ENCODE peak calls at places on chromosome 19, in eight cellular contexts. One of them, this sample, is unnamed.

GRCh38 chr19:16359074-16359473 is 34.4 kb downstream of the KLF2 start:
- DNase-seq in heart left ventricle: no peak
- DNase-seq in cardiac fibroblast: no peak
- DNase-seq in lower leg skin: no peak
- DNase-seq in AG10803: no peak
- DNase-seq in CD8-positive, alpha-beta T cell: no peak
- DNase-seq in omental fat pad: no peak
- DNase-seq in astrocyte of the spinal cord: no peak
- DNase-seq in this sample: no peak

GRCh38 chr19:49155005-49155826 is at the start of gene HRC:
- DNase-seq in lower leg skin: no peak
- DNase-seq in heart left ventricle: peak; percentile 86
- DNase-seq in omental fat pad: no peak
- DNase-seq in AG10803: no peak
- DNase-seq in astrocyte of the spinal cord: no peak
- DNase-seq in cardiac fibroblast: no peak
- DNase-seq in CD8-positive, alpha-beta T cell: no peak
- DNase-seq in this sample: no peak

GRCh38 chr19:34323433-34324204 is 41.4 kb upstream of the GPI start:
- DNase-seq in AG10803: no peak
- DNase-seq in heart left ventricle: no peak
- DNase-seq in lower leg skin: no peak
- DNase-seq in astrocyte of the spinal cord: no peak
- DNase-seq in omental fat pad: no peak
- DNase-seq in cardiac fibroblast: no peak
- DNase-seq in CD8-positive, alpha-beta T cell: no peak
- DNase-seq in this sample: no peak

GRCh38 chr19:48321622-48322591 is 3.4 kb upstream of the EMP3 start:
- DNase-seq in AG10803: peak; percentile 99
- DNase-seq in astrocyte of the spinal cord: peak; percentile 100
- DNase-seq in CD8-positive, alpha-beta T cell: peak; percentile 100
- DNase-seq in cardiac fibroblast: peak; percentile 99
- DNase-seq in lower leg skin: peak; percentile 100
- DNase-seq in omental fat pad: peak; percentile 93
- DNase-seq in heart left ventricle: peak; percentile 99
- DNase-seq in this sample: peak; percentile 99

GRCh38 chr19:17058236-17058635 is 17.0 kb downstream of the HAUS8 start:
- DNase-seq in heart left ventricle: no peak
- DNase-seq in AG10803: peak; percentile 36
- DNase-seq in lower leg skin: no peak
- DNase-seq in CD8-positive, alpha-beta T cell: no peak
- DNase-seq in astrocyte of the spinal cord: peak; percentile 38
- DNase-seq in omental fat pad: no peak
- DNase-seq in cardiac fibroblast: peak; percentile 46
- DNase-seq in this sample: no peak

GRCh38 chr19:344625-345319 is at the start of gene MIER2:
- DNase-seq in CD8-positive, alpha-beta T cell: peak; percentile 97
- DNase-seq in heart left ventricle: peak; percentile 87
- DNase-seq in astrocyte of the spinal cord: peak; percentile 69
- DNase-seq in AG10803: peak; percentile 62
- DNase-seq in omental fat pad: peak; percentile 80
- DNase-seq in cardiac fibroblast: peak; percentile 80
- DNase-seq in lower leg skin: peak; percentile 95
- DNase-seq in this sample: peak; percentile 82

GRCh38 chr19:1076951-1077350 is 10.0 kb downstream of the ARHGAP45 start:
- DNase-seq in astrocyte of the spinal cord: no peak
- DNase-seq in omental fat pad: no peak
- DNase-seq in lower leg skin: peak; percentile 94
- DNase-seq in heart left ventricle: peak; percentile 52
- DNase-seq in cardiac fibroblast: no peak
- DNase-seq in AG10803: no peak
- DNase-seq in CD8-positive, alpha-beta T cell: peak; percentile 95
- DNase-seq in this sample: peak; percentile 91

GRCh38 chr19:49515767-49516166 is 3.3 kb downstream of the FCGRT start:
- DNase-seq in AG10803: no peak
- DNase-seq in astrocyte of the spinal cord: no peak
- DNase-seq in cardiac fibroblast: peak; percentile 43
- DNase-seq in heart left ventricle: peak; percentile 46
- DNase-seq in omental fat pad: no peak
- DNase-seq in CD8-positive, alpha-beta T cell: no peak
- DNase-seq in lower leg skin: no peak
- DNase-seq in this sample: peak; percentile 82

GRCh38 chr19:1510442-1510806 is 2.4 kb downstream of the ADAMTSL5 start:
- DNase-seq in AG10803: no peak
- DNase-seq in heart left ventricle: no peak
- DNase-seq in omental fat pad: no peak
- DNase-seq in CD8-positive, alpha-beta T cell: no peak
- DNase-seq in lower leg skin: no peak
- DNase-seq in astrocyte of the spinal cord: no peak
- DNase-seq in cardiac fibroblast: no peak
- DNase-seq in this sample: no peak

GRCh38 chr19:51316688-51317087 is 5.2 kb downstream of the IGLON5 start:
- DNase-seq in CD8-positive, alpha-beta T cell: no peak
- DNase-seq in AG10803: no peak
- DNase-seq in omental fat pad: no peak
- DNase-seq in astrocyte of the spinal cord: no peak
- DNase-seq in lower leg skin: no peak
- DNase-seq in heart left ventricle: no peak
- DNase-seq in cardiac fibroblast: no peak
- DNase-seq in this sample: no peak

GRCh38 chr19:2532252-2533071 is 56.5 kb downstream of the GADD45B start:
- DNase-seq in cardiac fibroblast: peak; percentile 99
- DNase-seq in lower leg skin: no peak
- DNase-seq in CD8-positive, alpha-beta T cell: no peak
- DNase-seq in omental fat pad: no peak
- DNase-seq in astrocyte of the spinal cord: peak; percentile 81
- DNase-seq in heart left ventricle: no peak
- DNase-seq in AG10803: peak; percentile 96
- DNase-seq in this sample: no peak

GRCh38 chr19:17294051-17294891 is 9.0 kb downstream of the ABHD8 start:
- DNase-seq in omental fat pad: no peak
- DNase-seq in CD8-positive, alpha-beta T cell: no peak
- DNase-seq in AG10803: no peak
- DNase-seq in lower leg skin: no peak
- DNase-seq in cardiac fibroblast: peak; percentile 34
- DNase-seq in astrocyte of the spinal cord: no peak
- DNase-seq in heart left ventricle: no peak
- DNase-seq in this sample: peak; percentile 62

GRCh38 chr19:17754634-17755532 is 3.6 kb downstream of the FCHO1 start:
- DNase-seq in AG10803: no peak
- DNase-seq in cardiac fibroblast: no peak
- DNase-seq in heart left ventricle: no peak
- DNase-seq in CD8-positive, alpha-beta T cell: no peak
- DNase-seq in omental fat pad: no peak
- DNase-seq in lower leg skin: no peak
- DNase-seq in astrocyte of the spinal cord: no peak
- DNase-seq in this sample: no peak

GRCh38 chr19:5808120-5808816 is 3.4 kb downstream of the NRTN start:
- DNase-seq in astrocyte of the spinal cord: no peak
- DNase-seq in AG10803: no peak
- DNase-seq in omental fat pad: no peak
- DNase-seq in heart left ventricle: no peak
- DNase-seq in cardiac fibroblast: no peak
- DNase-seq in CD8-positive, alpha-beta T cell: no peak
- DNase-seq in lower leg skin: peak; percentile 85
- DNase-seq in this sample: no peak

DNA sequence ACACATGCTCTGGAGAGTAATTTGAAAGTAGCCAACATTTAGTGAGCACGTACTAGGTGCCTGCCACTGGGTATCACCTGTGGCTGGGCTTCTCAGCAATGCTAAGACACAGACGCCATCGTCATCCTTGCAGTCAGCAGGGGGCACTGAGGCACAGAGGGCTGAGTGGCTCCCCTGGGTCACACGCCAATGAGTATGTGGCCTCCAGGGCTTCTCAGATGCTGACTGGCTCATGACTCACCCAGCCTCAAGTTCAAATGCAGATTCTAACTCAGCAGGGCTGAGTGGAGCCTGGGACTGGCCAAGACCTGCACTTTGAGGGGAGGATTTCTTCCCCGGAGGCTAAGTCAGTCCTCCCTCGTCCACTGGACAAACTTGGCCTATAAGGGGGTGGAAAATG is 115.1 kb upstream of the CACNA1A start:
- DNase-seq in AG10803: peak; percentile 80
- DNase-seq in omental fat pad: peak; percentile 24
- DNase-seq in heart left ventricle: no peak
- DNase-seq in cardiac fibroblast: peak; percentile 93
- DNase-seq in CD8-positive, alpha-beta T cell: no peak
- DNase-seq in lower leg skin: no peak
- DNase-seq in astrocyte of the spinal cord: peak; percentile 95
- DNase-seq in this sample: no peak
- TF ChIP-seq CTCF in AG10803: no peak
- TF ChIP-seq CTCF in omental fat pad: no peak
- TF ChIP-seq CTCF in heart left ventricle: no peak
- TF ChIP-seq CTCF in cardiac fibroblast: peak; percentile 36
- TF ChIP-seq CTCF in CD8-positive, alpha-beta T cell: no peak
- TF ChIP-seq CTCF in lower leg skin: no peak
- TF ChIP-seq CTCF in astrocyte of the spinal cord: peak; percentile 51
- TF ChIP-seq CTCF in this sample: no peak

DNA sequence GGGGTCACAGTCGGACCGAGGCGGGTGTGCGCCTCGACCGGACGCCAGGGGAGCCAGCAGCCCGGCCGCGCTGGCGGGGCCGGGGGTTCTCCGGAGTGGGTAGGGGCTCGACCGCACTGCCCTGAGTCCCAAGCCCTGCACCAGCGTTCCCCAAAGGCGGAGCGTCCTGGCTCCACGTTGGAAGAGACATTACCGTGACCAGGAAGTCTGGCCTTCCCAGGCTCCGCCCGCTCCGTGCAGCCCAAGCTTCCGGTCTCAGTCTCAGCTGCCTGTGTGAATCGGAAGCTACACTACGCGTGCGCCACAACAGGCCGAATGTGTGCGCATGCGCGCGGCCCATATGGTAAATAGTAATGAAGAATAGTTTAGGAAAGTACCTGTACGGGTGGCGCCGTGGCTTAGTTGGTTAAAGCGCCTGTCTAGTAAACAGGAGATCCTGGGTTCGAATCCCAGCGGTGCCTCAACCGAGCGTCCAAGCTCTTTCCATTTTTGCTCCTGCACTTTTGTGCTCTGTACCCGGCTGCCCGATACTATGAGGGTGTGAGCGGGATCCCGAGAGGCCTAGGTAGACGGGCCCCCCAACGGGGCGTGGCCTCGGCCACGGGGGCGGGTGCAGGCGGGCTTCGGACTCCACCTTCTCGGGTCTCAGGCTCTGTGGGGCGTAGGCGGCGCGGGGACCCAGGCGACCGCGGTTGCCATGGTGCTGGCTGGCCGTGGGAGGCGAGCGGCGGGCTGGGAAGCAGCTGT is 17.3 kb upstream of the LRP3 start:
- DNase-seq in lower leg skin: peak; percentile 99
- DNase-seq in astrocyte of the spinal cord: peak; percentile 99
- DNase-seq in heart left ventricle: peak; percentile 95
- DNase-seq in CD8-positive, alpha-beta T cell: peak; percentile 100
- DNase-seq in omental fat pad: peak; percentile 94
- DNase-seq in cardiac fibroblast: peak; percentile 99
- DNase-seq in AG10803: peak; percentile 99
- DNase-seq in this sample: peak; percentile 97
- TF ChIP-seq CTCF in lower leg skin: no peak
- TF ChIP-seq CTCF in astrocyte of the spinal cord: no peak
- TF ChIP-seq CTCF in heart left ventricle: no peak
- TF ChIP-seq CTCF in CD8-positive, alpha-beta T cell: no peak
- TF ChIP-seq CTCF in omental fat pad: no peak
- TF ChIP-seq CTCF in cardiac fibroblast: peak; percentile 6
- TF ChIP-seq CTCF in AG10803: peak; percentile 4
- TF ChIP-seq CTCF in this sample: peak; percentile 38

GRCh38 chr19:28575816-28576215 is 637.1 kb downstream of the UQCRFS1 start:
- DNase-seq in lower leg skin: no peak
- DNase-seq in cardiac fibroblast: no peak
- DNase-seq in CD8-positive, alpha-beta T cell: no peak
- DNase-seq in heart left ventricle: no peak
- DNase-seq in omental fat pad: no peak
- DNase-seq in AG10803: no peak
- DNase-seq in astrocyte of the spinal cord: no peak
- DNase-seq in this sample: no peak

GRCh38 chr19:28577199-28577598 is 635.8 kb downstream of the UQCRFS1 start:
- DNase-seq in AG10803: no peak
- DNase-seq in omental fat pad: no peak
- DNase-seq in cardiac fibroblast: no peak
- DNase-seq in CD8-positive, alpha-beta T cell: no peak
- DNase-seq in lower leg skin: peak; percentile 31
- DNase-seq in heart left ventricle: no peak
- DNase-seq in astrocyte of the spinal cord: no peak
- DNase-seq in this sample: no peak

GRCh38 chr19:28578786-28579505 is 634.0 kb downstream of the UQCRFS1 start:
- DNase-seq in AG10803: no peak
- DNase-seq in omental fat pad: no peak
- DNase-seq in heart left ventricle: no peak
- DNase-seq in CD8-positive, alpha-beta T cell: no peak
- DNase-seq in cardiac fibroblast: no peak
- DNase-seq in astrocyte of the spinal cord: no peak
- DNase-seq in lower leg skin: peak; percentile 40
- DNase-seq in this sample: no peak

GRCh38 chr19:28578208-28578607 is 634.7 kb downstream of the UQCRFS1 start:
- DNase-seq in omental fat pad: no peak
- DNase-seq in AG10803: no peak
- DNase-seq in CD8-positive, alpha-beta T cell: no peak
- DNase-seq in heart left ventricle: no peak
- DNase-seq in lower leg skin: no peak
- DNase-seq in cardiac fibroblast: no peak
- DNase-seq in astrocyte of the spinal cord: no peak
- DNase-seq in this sample: no peak

GRCh38 chr19:28577666-28578065 is 635.3 kb downstream of the UQCRFS1 start:
- DNase-seq in CD8-positive, alpha-beta T cell: no peak
- DNase-seq in omental fat pad: no peak
- DNase-seq in astrocyte of the spinal cord: no peak
- DNase-seq in cardiac fibroblast: no peak
- DNase-seq in AG10803: no peak
- DNase-seq in lower leg skin: peak; percentile 72
- DNase-seq in heart left ventricle: no peak
- DNase-seq in this sample: no peak
- TF ChIP-seq CTCF in CD8-positive, alpha-beta T cell: no peak
- TF ChIP-seq CTCF in omental fat pad: no peak
- TF ChIP-seq CTCF in astrocyte of the spinal cord: no peak
- TF ChIP-seq CTCF in cardiac fibroblast: no peak
- TF ChIP-seq CTCF in AG10803: no peak
- TF ChIP-seq CTCF in lower leg skin: no peak
- TF ChIP-seq CTCF in heart left ventricle: no peak
- TF ChIP-seq CTCF in this sample: no peak

GRCh38 chr19:57357406-57357805 is 5.9 kb upstream of the TRAPPC2B start:
- DNase-seq in CD8-positive, alpha-beta T cell: no peak
- DNase-seq in astrocyte of the spinal cord: no peak
- DNase-seq in heart left ventricle: no peak
- DNase-seq in cardiac fibroblast: no peak
- DNase-seq in AG10803: no peak
- DNase-seq in omental fat pad: no peak
- DNase-seq in lower leg skin: no peak
- DNase-seq in this sample: no peak

GRCh38 chr19:57355916-57356315 is 4.8 kb downstream of the ZNF304 start:
- DNase-seq in omental fat pad: no peak
- DNase-seq in astrocyte of the spinal cord: no peak
- DNase-seq in cardiac fibroblast: no peak
- DNase-seq in AG10803: no peak
- DNase-seq in lower leg skin: no peak
- DNase-seq in heart left ventricle: no peak
- DNase-seq in CD8-positive, alpha-beta T cell: no peak
- DNase-seq in this sample: no peak

GRCh38 chr19:57362997-57363705 is at the start of the genes TRAPPC2B and ZNF547:
- DNase-seq in heart left ventricle: peak; percentile 99
- DNase-seq in omental fat pad: peak; percentile 99
- DNase-seq in AG10803: peak; percentile 100
- DNase-seq in lower leg skin: peak; percentile 100
- DNase-seq in cardiac fibroblast: peak; percentile 100
- DNase-seq in astrocyte of the spinal cord: peak; percentile 100
- DNase-seq in CD8-positive, alpha-beta T cell: peak; percentile 99
- DNase-seq in this sample: peak; percentile 99

GRCh38 chr19:57362419-57362818 is 932 bp upstream of the TRAPPC2B start:
- DNase-seq in cardiac fibroblast: no peak
- DNase-seq in omental fat pad: no peak
- DNase-seq in astrocyte of the spinal cord: no peak
- DNase-seq in AG10803: no peak
- DNase-seq in CD8-positive, alpha-beta T cell: no peak
- DNase-seq in lower leg skin: no peak
- DNase-seq in heart left ventricle: no peak
- DNase-seq in this sample: no peak

GRCh38 chr19:57359300-57359699 is 4.1 kb upstream of the TRAPPC2B start:
- DNase-seq in AG10803: no peak
- DNase-seq in CD8-positive, alpha-beta T cell: no peak
- DNase-seq in lower leg skin: no peak
- DNase-seq in heart left ventricle: no peak
- DNase-seq in cardiac fibroblast: no peak
- DNase-seq in omental fat pad: no peak
- DNase-seq in astrocyte of the spinal cord: no peak
- DNase-seq in this sample: no peak
- TF ChIP-seq CTCF in AG10803: no peak
- TF ChIP-seq CTCF in CD8-positive, alpha-beta T cell: no peak
- TF ChIP-seq CTCF in lower leg skin: no peak
- TF ChIP-seq CTCF in heart left ventricle: no peak
- TF ChIP-seq CTCF in cardiac fibroblast: no peak
- TF ChIP-seq CTCF in omental fat pad: no peak
- TF ChIP-seq CTCF in astrocyte of the spinal cord: no peak
- TF ChIP-seq CTCF in this sample: no peak

This sample was measured in lower lobe of right lung.